ENCODE peak calls at places on chromosomes 16 and 17, in four cellular contexts. G is activated CD4-positive, alpha-beta T cell treated with anti-CD3 and anti-CD28 coated beads for 24 hours; Y is A549; N is HCEC 1CT. S is an unnamed sample.

GRCh38 chr17:43584666-43585102 is 38.5 kb upstream of the ETV4 start:
- DNase-seq in N (no peak), Y (no peak), G (no peak), S (no peak)

GRCh38 chr17:20300399-20301037 is 166.8 kb downstream of the LGALS9B start:
- DNase-seq in G (no peak), Y (no peak), N (no peak), S (no peak)

GRCh38 chr17:59149051-59149450 is 5.9 kb downstream of the SKA2 start:
- DNase-seq in Y (no peak), G (no peak), N (peak), S (no peak)

GRCh38 chr17:79621151-79621940 is 10.5 kb upstream of the RBFOX3 start:
- DNase-seq in Y (no peak), N (no peak), G (no peak), S (no peak)

GRCh38 chr17:77601054-77601979 is 357.2 kb upstream of the TNRC6C start:
- DNase-seq in G (no peak), Y (no peak), N (no peak), S (no peak)

GRCh38 chr16:17939052-17939673 is 397.4 kb downstream of the NPIPA8 start:
- DNase-seq in G (no peak), Y (no peak), N (no peak), S (no peak)

GRCh38 chr17:18181358-18181757 is 2.3 kb upstream of the ALKBH5 start:
- DNase-seq in Y (no peak), N (no peak), G (peak), S (peak)

GRCh38 chr16:70253291-70254094 is 1.8 kb upstream of the EXOSC6 start:
- DNase-seq in Y (peak), N (peak), G (peak), S (peak)

GRCh38 chr17:32235588-32235987 is 30.0 kb upstream of the RHBDL3 start:
- DNase-seq in Y (no peak), N (no peak), G (no peak), S (no peak)

GRCh38 chr16:26198221-26198620 is 506.5 kb downstream of the HS3ST4 start:
- DNase-seq in N (no peak), G (no peak), Y (no peak), S (no peak)

GRCh38 chr16:9797306-9797705 is 384.9 kb downstream of the GRIN2A start:
- DNase-seq in N (peak), G (no peak), Y (no peak), S (no peak)

GRCh38 chr16:81647527-81647926 is 131.6 kb upstream of the PLCG2 start:
- DNase-seq in Y (peak), G (no peak), N (peak), S (no peak)

GRCh38 chr16:66222756-66223155 is 143.7 kb upstream of the CDH5 start:
- DNase-seq in N (no peak), Y (no peak), G (no peak), S (no peak)

GRCh38 chr16:88430524-88431446 is 22.3 kb upstream of the ZFPM1 start:
- DNase-seq in Y (no peak), N (no peak), G (peak), S (no peak)

GRCh38 chr17:57366558-57367351 is 110.4 kb downstream of the MSI2 start:
- DNase-seq in Y (no peak), N (no peak), G (no peak), S (no peak)

GRCh38 chr17:44044092-44044491 is 22.4 kb downstream of the LSM12 start:
- DNase-seq in G (no peak), N (peak), Y (no peak), S (no peak)

GRCh38 chr17:79948406-79948917 is 87.2 kb downstream of the TBC1D16 start:
- DNase-seq in N (no peak), G (no peak), Y (no peak), S (no peak)

GRCh38 chr16:70481929-70482536 is 27.6 kb downstream of the FCSK start:
- DNase-seq in Y (no peak), G (no peak), N (no peak), S (no peak)

GRCh38 chr16:27238591-27238990 is 30.0 kb downstream of the NSMCE1 start:
- DNase-seq in Y (no peak), N (no peak), G (no peak), S (no peak)

GRCh38 chr17:62895650-62896301 is 70.3 kb upstream of the TANC2 start:
- DNase-seq in N (no peak), Y (no peak), G (no peak), S (no peak)

GRCh38 chr17:81062014-81062413 is 27.1 kb downstream of the BAIAP2 start:
- DNase-seq in G (no peak), N (no peak), Y (no peak), S (no peak)

GRCh38 chr17:8746501-8747236 is 2.0 kb upstream of the CCDC42 start:
- DNase-seq in N (no peak), G (no peak), Y (peak), S (no peak)

GRCh38 chr16:19502395-19503131 is 19.3 kb downstream of the GDE1 start:
- DNase-seq in Y (peak), N (peak), G (peak), S (peak)

GRCh38 chr16:11319529-11320146 is 25.6 kb upstream of the RMI2 start:
- DNase-seq in G (no peak), Y (no peak), N (no peak), S (no peak)

GRCh38 chr16:25988089-25988488 is 296.3 kb downstream of the HS3ST4 start:
- DNase-seq in Y (no peak), N (no peak), G (no peak), S (no peak)

GRCh38 chr17:12789075-12789975 is at the start of gene ARHGAP44:
- DNase-seq in Y (peak), G (peak), N (peak), S (no peak)

GRCh38 chr17:39194089-39194984 is 3.1 kb downstream of the CACNB1 start:
- DNase-seq in G (no peak), Y (peak), N (no peak), S (no peak)

GRCh38 chr16:89018605-89019158 is 41.7 kb upstream of the CBFA2T3 start:
- DNase-seq in N (no peak), Y (no peak), G (no peak), S (no peak)

GRCh38 chr16:29757950-29758466 is 12.2 kb upstream of the C16orf54 start:
- DNase-seq in G (no peak), N (no peak), Y (no peak), S (no peak)

GRCh38 chr17:3888343-3889171 is 4.3 kb downstream of the CAMKK1 start:
- DNase-seq in Y (no peak), N (peak), G (no peak), S (no peak)

GRCh38 chr17:78648293-78648692 is 71.1 kb upstream of the DNAH17 start:
- DNase-seq in N (no peak), G (no peak), Y (no peak), S (no peak)

GRCh38 chr16:2507679-2508064 is 6.1 kb upstream of the ATP6V0C start:
- DNase-seq in G (no peak), N (no peak), Y (no peak), S (no peak)

GRCh38 chr16:85859818-85860125 is 39.2 kb upstream of the IRF8 start:
- DNase-seq in Y (no peak), G (no peak), N (no peak), S (no peak)

GRCh38 chr16:58299757-58300349 is 5.0 kb upstream of the PRSS54 start:
- DNase-seq in Y (no peak), G (no peak), N (peak), S (no peak)

GRCh38 chr17:4450710-4451316 is 17.1 kb downstream of the SPNS3 start:
- DNase-seq in N (no peak), G (no peak), Y (no peak), S (no peak)

GRCh38 chr16:50265260-50265659 is 1.1 kb upstream of the ADCY7 start:
- DNase-seq in N (peak), G (no peak), Y (no peak), S (no peak)

GRCh38 chr17:50693041-50693682 is 14.6 kb downstream of the ANKRD40 start:
- DNase-seq in N (no peak), G (no peak), Y (peak), S (no peak)

GRCh38 chr16:54094641-54095040 is 191.9 kb downstream of the IRX3 start:
- DNase-seq in Y (no peak), N (no peak), G (no peak), S (no peak)

S was measured in stimulated activated CD4-positive, alpha-beta T cell treated with anti-CD3 and anti-CD28 coated beads, TNF-alpha, amount 100 ng/mL, for 4 hours.